ENCODE peak calls at places on chromosomes 16 and 17, in eight cellular contexts. L is Panc1, H is sigmoid colon, Q is stomach, A is K562, T is HCT116, I is spleen, J is endothelial cell of umbilical vein. Z is an unnamed sample.

GRCh38 chr16:85387171-85387507 is 226.0 kb upstream of the GSE1 start:
- DNase-seq in Q (no peak), J (no peak), H (peak; percentile 63), L (no peak), T (no peak), I (no peak), A (no peak), Z (no peak)

GRCh38 chr17:47872651-47873161 is 21.7 kb upstream of the SP6 start:
- DNase-seq in J (no peak), Q (no peak), H (no peak), I (peak; percentile 56), T (no peak), L (no peak), A (no peak), Z (peak; percentile 48)

GRCh38 chr17:76869209-76869877 is 1.1 kb downstream of the MGAT5B start:
- DNase-seq in T (no peak), I (no peak), H (no peak), L (no peak), A (no peak), Q (no peak), J (no peak), Z (no peak)

GRCh38 chr17:7328840-7329359 is at the start of gene NEURL4:
- DNase-seq in J (no peak), H (no peak), T (no peak), A (no peak), Q (no peak), I (no peak), L (no peak), Z (no peak)

GRCh38 chr17:17032131-17032692 is 10.0 kb upstream of the MPRIP start:
- DNase-seq in L (no peak), T (no peak), A (peak; percentile 38), Q (peak; percentile 84), I (peak; percentile 83), J (peak; percentile 61), H (peak; percentile 66), Z (no peak)

GRCh38 chr17:51347851-51348584 is 87.7 kb downstream of the UTP18 start:
- DNase-seq in H (no peak), Q (no peak), I (no peak), L (no peak), A (no peak), J (no peak), T (no peak), Z (no peak)

GRCh38 chr16:53191413-53191812 is 136.6 kb downstream of the CHD9 start:
- DNase-seq in Q (no peak), J (no peak), T (no peak), I (no peak), A (no peak), H (no peak), L (no peak), Z (no peak)

GRCh38 chr17:12973496-12974318 is 44.1 kb downstream of the ELAC2 start:
- DNase-seq in H (no peak), Q (no peak), J (no peak), A (no peak), I (no peak), T (no peak), L (no peak), Z (no peak)

GRCh38 chr16:70692130-70692470 is 6.2 kb upstream of the MTSS2 start:
- DNase-seq in A (no peak), T (no peak), H (no peak), Q (no peak), J (no peak), I (no peak), L (no peak), Z (no peak)

GRCh38 chr16:27628216-27628945 is 78.4 kb downstream of the KATNIP start:
- DNase-seq in T (no peak), J (no peak), I (no peak), H (no peak), L (no peak), Q (no peak), A (no peak), Z (no peak)

GRCh38 chr17:846901-847777 is 65.0 kb downstream of the MRM3 start:
- DNase-seq in J (peak; percentile 79), H (no peak), Q (no peak), I (no peak), L (no peak), A (no peak), T (no peak), Z (peak; percentile 36)

GRCh38 chr17:77036841-77037381 is 103.9 kb upstream of the SEC14L1 start:
- DNase-seq in I (no peak), A (peak; percentile 50), H (no peak), L (no peak), T (no peak), J (no peak), Q (peak; percentile 31), Z (no peak)

GRCh38 chr17:72560303-72561247 is 439.8 kb downstream of the SOX9 start:
- DNase-seq in T (peak; percentile 61), H (no peak), L (no peak), A (peak; percentile 77), J (peak; percentile 15), I (no peak), Q (peak; percentile 93), Z (no peak)

GRCh38 chr16:4244254-4244812 is 2.5 kb upstream of the SRL start:
- DNase-seq in A (peak; percentile 56), T (no peak), I (no peak), Q (peak; percentile 62), H (no peak), L (no peak), J (no peak), Z (no peak)

GRCh38 chr16:69150146-69150865 is 17.9 kb downstream of the UTP4 start:
- DNase-seq in Q (peak; percentile 53), J (peak; percentile 85), T (peak; percentile 55), I (no peak), L (no peak), A (peak; percentile 54), H (no peak), Z (no peak)
- TF ChIP-seq POLR2AphosphoS5 in Q (no peak), J (no peak), T (no peak), I (no peak), L (no peak), A (no peak), H (no peak), Z (no peak)

DNA sequence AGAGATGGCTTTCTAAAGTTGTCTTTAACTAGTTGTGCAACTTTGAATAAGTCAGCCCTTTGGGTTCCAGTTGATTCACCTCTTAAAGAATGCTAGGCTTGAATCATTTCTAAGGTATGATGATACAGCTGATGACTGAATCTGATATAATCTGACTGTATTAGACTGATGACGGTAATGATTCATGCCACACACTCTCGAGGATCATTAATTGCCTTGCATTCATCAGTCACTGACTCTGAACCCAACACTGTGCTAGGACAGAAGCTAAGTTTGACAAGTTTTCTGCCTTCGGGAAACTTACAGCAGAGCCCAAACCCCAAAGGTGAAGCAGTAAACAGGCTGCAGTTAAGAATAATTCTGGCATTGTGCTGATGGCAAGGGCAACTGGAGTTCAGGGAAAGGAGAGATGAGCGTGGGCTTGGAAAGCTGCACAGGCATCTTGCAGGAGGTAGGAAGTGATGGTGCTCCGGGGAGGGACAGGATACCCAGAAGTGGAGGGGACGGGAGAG is 25.8 kb downstream of the ASIC2 start:
- DNase-seq in T (no peak), J (peak; percentile 6), I (no peak), H (no peak), L (peak; percentile 91), A (no peak), Q (no peak), Z (no peak)
- H3K4me1 ChIP-seq in T (no peaks in the 10 kb centered on the region), J (peaks cover 8% of the 10 kb centered on the region), I (no peaks in the 10 kb centered on the region), H (no peaks in the 10 kb centered on the region), L (peaks cover 8% of the 10 kb centered on the region), A (no peaks in the 10 kb centered on the region), Q (no peaks in the 10 kb centered on the region), Z (no peaks in the 10 kb centered on the region)

GRCh38 chr17:32752934-32753333 is 124.0 kb downstream of the MYO1D start:
- DNase-seq in H (no peak), A (no peak), J (no peak), T (no peak), Q (no peak), I (no peak), L (no peak), Z (no peak)

GRCh38 chr17:32756696-32757095 is 120.2 kb downstream of the MYO1D start:
- DNase-seq in J (no peak), L (no peak), H (no peak), I (no peak), A (no peak), Q (no peak), T (no peak), Z (no peak)

GRCh38 chr17:32759476-32759875 is 117.4 kb downstream of the MYO1D start:
- DNase-seq in H (no peak), J (no peak), L (no peak), I (no peak), T (no peak), A (no peak), Q (no peak), Z (no peak)

GRCh38 chr17:32757963-32758362 is 119.0 kb downstream of the MYO1D start:
- DNase-seq in L (no peak), A (no peak), I (no peak), J (peak; percentile 59), H (no peak), Q (no peak), T (no peak), Z (no peak)

DNA sequence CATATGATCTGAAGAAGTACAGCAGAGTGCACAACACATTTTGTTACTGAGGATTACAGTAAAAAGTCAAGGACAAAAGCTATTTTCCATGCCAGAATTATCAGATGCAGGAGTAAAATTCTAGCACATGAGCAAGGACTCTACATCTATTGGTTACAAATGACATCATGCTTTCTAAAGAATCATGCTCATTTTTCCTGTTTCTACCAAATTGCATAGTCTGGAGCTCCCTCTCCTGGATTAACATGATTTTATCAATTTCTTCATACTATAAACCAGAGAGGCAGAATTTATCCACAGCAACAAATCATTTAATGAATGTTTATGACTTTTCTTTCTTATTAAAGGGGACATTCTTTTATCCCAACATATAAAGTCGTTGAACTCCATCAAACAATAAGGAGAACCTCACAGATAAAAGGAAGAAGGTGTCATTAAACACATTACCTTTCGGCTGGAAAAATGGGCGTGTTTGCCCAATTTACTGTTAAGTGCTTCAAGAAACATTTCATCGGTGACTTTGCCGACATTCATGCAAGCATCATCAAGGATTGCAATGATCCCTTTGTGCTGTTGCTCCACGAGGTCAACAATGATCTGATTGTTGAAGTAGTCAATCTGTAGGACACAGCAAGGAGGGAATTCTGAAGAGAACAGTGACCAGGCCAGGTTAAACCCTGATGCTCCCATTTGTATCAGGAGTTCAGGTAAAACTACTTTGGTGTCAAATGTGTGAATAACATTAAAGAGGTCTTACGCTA is 121.7 kb downstream of the MYO1D start:
- DNase-seq in Q (no peak), H (no peak), I (no peak), J (peak; percentile 84), L (peak; percentile 28), A (peak; percentile 51), T (peak; percentile 52), Z (no peak)
- TF ChIP-seq CTCF in Q (no peak), H (peak; percentile 26), I (peak; percentile 57), J (peak; percentile 26), L (peak; percentile 52), A (peak; percentile 85), T (peak; percentile 61), Z (no peak)

DNA sequence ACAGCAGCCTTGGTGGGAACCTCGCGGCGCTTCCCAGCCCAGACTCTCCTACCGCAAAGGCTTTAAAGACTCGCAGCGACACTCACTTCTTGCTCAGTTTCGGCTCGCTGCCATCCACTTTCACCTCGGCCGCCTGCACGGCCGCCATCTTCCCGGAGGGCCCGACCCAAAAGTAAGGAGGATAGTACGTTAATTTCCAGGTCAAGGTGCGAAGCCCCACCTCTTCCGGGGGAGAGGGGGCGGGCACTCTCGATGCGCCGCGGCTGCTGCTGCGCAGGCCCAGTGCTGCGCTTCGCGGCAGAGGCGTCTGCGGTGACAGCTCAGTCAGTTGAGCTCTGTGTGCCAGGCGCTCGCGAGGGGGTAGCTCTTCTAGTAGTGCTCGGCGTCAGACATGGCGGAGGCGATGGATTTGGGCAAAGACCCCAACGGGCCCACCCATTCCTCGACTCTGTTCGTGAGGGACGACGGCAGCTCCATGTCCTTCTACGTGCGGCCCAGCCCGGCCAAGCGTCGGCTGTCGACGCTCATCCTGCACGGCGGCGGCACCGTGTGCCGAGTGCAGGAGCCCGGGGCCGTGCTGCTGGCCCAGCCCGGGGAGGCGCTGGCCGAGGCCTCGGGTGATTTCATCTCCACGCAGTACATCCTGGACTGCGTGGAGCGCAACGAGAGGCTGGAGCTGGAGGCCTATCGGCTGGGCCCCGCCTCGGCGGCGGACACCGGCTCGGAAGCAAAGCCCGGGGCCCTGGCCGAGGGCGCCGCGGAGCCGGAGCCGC is at the start of the genes KARS1 and TERF2IP:
- DNase-seq in I (peak; percentile 99), A (peak; percentile 96), J (peak; percentile 97), Q (peak; percentile 93), T (peak; percentile 82), L (peak; percentile 78), H (peak; percentile 96), Z (peak; percentile 93)
- TF ChIP-seq POLR2AphosphoS5 in I (peak; percentile 100), A (peak; percentile 91), J (peak; percentile 91), Q (peak; percentile 97), T (peak; percentile 89), L (peak; percentile 85), H (peak; percentile 99), Z (peak; percentile 92)

Z was measured in breast epithelium.